ENCODE peak calls at places on chromosomes 1 and 21, in eight cellular contexts. N is AG10803, V is astrocyte of the spinal cord, M is K562, B is transverse colon, U is esophagus muscularis mucosa, L is fibroblast of mammary gland, G is OCI-LY7. A is an unnamed sample.

GRCh38 chr1:213960963-213961362 is 26.8 kb upstream of the PROX1 start:
- DNase-seq in N (no peak), V (no peak), M (no peak), B (no peak), U (no peak), L (no peak), G (no peak), A (no peak)

GRCh38 chr1:53381790-53382401 is 54.0 kb upstream of the LRP8 start:
- DNase-seq in N (peak; percentile 28), V (peak; percentile 68), M (no peak), B (no peak), U (no peak), L (peak; percentile 66), G (no peak), A (peak; percentile 37)

GRCh38 chr1:154179951-154180687 is 11.8 kb downstream of the TPM3 start:
- DNase-seq in N (no peak), V (no peak), M (no peak), B (peak; percentile 32), U (no peak), L (no peak), G (peak; percentile 78), A (no peak)

GRCh38 chr1:29209173-29209572 is 21.6 kb downstream of the MECR start:
- DNase-seq in N (peak; percentile 58), V (peak; percentile 15), M (no peak), B (no peak), U (no peak), L (peak; percentile 53), G (no peak), A (no peak)

GRCh38 chr1:18332626-18333025 is 148.1 kb upstream of the KLHDC7A start:
- DNase-seq in N (no peak), V (no peak), M (no peak), B (no peak), U (no peak), L (no peak), G (no peak), A (no peak)

GRCh38 chr1:20216574-20216973 is 30.3 kb upstream of the PLA2G2C start:
- DNase-seq in N (peak; percentile 7), V (peak; percentile 5), M (peak; percentile 51), B (peak; percentile 29), U (no peak), L (peak; percentile 40), G (peak; percentile 58), A (peak; percentile 9)

GRCh38 chr1:181661569-181661968 is 178.3 kb downstream of the CACNA1E start:
- DNase-seq in N (no peak), V (no peak), M (no peak), B (no peak), U (no peak), L (no peak), G (no peak), A (no peak)

GRCh38 chr21:36388835-36389234 is 3.6 kb downstream of the CHAF1B start:
- DNase-seq in N (peak; percentile 51), V (peak; percentile 49), M (no peak), B (no peak), U (no peak), L (no peak), G (no peak), A (peak; percentile 28)

GRCh38 chr1:212402876-212403275 is 11.8 kb downstream of the PACC1 start:
- DNase-seq in N (no peak), V (no peak), M (no peak), B (no peak), U (no peak), L (peak; percentile 3), G (no peak), A (no peak)

GRCh38 chr1:44664730-44665370 is 9.4 kb downstream of the TMEM53 start:
- DNase-seq in N (no peak), V (no peak), M (no peak), B (no peak), U (no peak), L (no peak), G (no peak), A (no peak)

GRCh38 chr21:35911412-35912191 is 148.7 kb downstream of the SETD4 start:
- DNase-seq in N (no peak), V (no peak), M (no peak), B (no peak), U (no peak), L (no peak), G (no peak), A (no peak)

GRCh38 chr21:35096959-35097358 is 47.9 kb upstream of the RUNX1 start:
- DNase-seq in N (no peak), V (no peak), M (no peak), B (no peak), U (no peak), L (peak; percentile 50), G (no peak), A (no peak)

GRCh38 chr1:193104496-193104905 is 713 bp downstream of the GLRX2 start:
- DNase-seq in N (peak; percentile 55), V (no peak), M (peak; percentile 49), B (peak; percentile 56), U (no peak), L (peak; percentile 52), G (peak; percentile 27), A (no peak)

GRCh38 chr21:39373634-39374033 is 24.7 kb upstream of the HMGN1 start:
- DNase-seq in N (peak; percentile 44), V (peak; percentile 38), M (no peak), B (no peak), U (no peak), L (peak; percentile 49), G (peak; percentile 79), A (peak; percentile 46)

GRCh38 chr1:204043680-204044079 is 29.2 kb upstream of the SOX13 start:
- DNase-seq in N (no peak), V (no peak), M (no peak), B (no peak), U (no peak), L (no peak), G (no peak), A (no peak)

GRCh38 chr1:233790662-233791371 is 113.7 kb upstream of the SLC35F3 start:
- DNase-seq in N (peak; percentile 67), V (peak; percentile 50), M (peak; percentile 81), B (peak; percentile 11), U (no peak), L (peak; percentile 64), G (peak; percentile 52), A (peak; percentile 71)

GRCh38 chr1:10495475-10495817 is 20.7 kb downstream of the PEX14 start:
- DNase-seq in N (no peak), V (no peak), M (no peak), B (no peak), U (no peak), L (no peak), G (no peak), A (no peak)

GRCh38 chr1:10497109-10497508 is 22.4 kb downstream of the PEX14 start:
- DNase-seq in N (no peak), V (no peak), M (no peak), B (no peak), U (no peak), L (no peak), G (no peak), A (no peak)

GRCh38 chr1:10494418-10494753 is 19.6 kb downstream of the PEX14 start:
- DNase-seq in N (no peak), V (no peak), M (no peak), B (no peak), U (no peak), L (no peak), G (no peak), A (no peak)

GRCh38 chr1:10495942-10496341 is 21.2 kb downstream of the PEX14 start:
- DNase-seq in N (no peak), V (no peak), M (no peak), B (no peak), U (no peak), L (no peak), G (no peak), A (no peak)

GRCh38 chr1:10494754-10495474 is 20.2 kb downstream of the PEX14 start:
- DNase-seq in N (peak; percentile 68), V (peak; percentile 52), M (peak; percentile 85), B (peak; percentile 84), U (peak; percentile 93), L (peak; percentile 52), G (peak; percentile 77), A (peak; percentile 71)
- H3K4me3 ChIP-seq in N (peak overlapping the region; percentile 35), V (no peak overlapping the region), M (no peak overlapping the region), B (no peak overlapping the region), U (peak overlapping the region; percentile 28), L (no peak overlapping the region), G (peak overlapping the region; percentile 46), A (peak overlapping the region; percentile 59)

GRCh38 chr1:32073387-32074229 is 869 bp downstream of the TMEM39B start:
- DNase-seq in N (no peak), V (no peak), M (no peak), B (no peak), U (no peak), L (no peak), G (no peak), A (no peak)

GRCh38 chr1:32071758-32072621 is 749 bp upstream of the TMEM39B start:
- DNase-seq in N (peak; percentile 49), V (peak; percentile 68), M (no peak), B (no peak), U (no peak), L (peak; percentile 77), G (peak; percentile 21), A (peak; percentile 52)

GRCh38 chr1:32068891-32069590 is 3.7 kb upstream of the TMEM39B start:
- DNase-seq in N (peak; percentile 79), V (peak; percentile 62), M (no peak), B (no peak), U (no peak), L (peak; percentile 66), G (no peak), A (peak; percentile 40)

GRCh38 chr1:32074841-32075240 is 2.1 kb downstream of the TMEM39B start:
- DNase-seq in N (no peak), V (no peak), M (no peak), B (no peak), U (no peak), L (no peak), G (no peak), A (no peak)

GRCh38 chr1:32072622-32073386 is at the start of gene TMEM39B:
- DNase-seq in N (peak; percentile 93), V (peak; percentile 99), M (peak; percentile 99), B (peak; percentile 95), U (peak; percentile 98), L (peak; percentile 91), G (peak; percentile 98), A (peak; percentile 93)
- TF ChIP-seq CTCF in N (peak; percentile 18), V (peak; percentile 34), M (peak; percentile 9), B (no peak), U (peak; percentile 26), L (no peak), G (no peak), A (peak; percentile 22)

GRCh38 chr1:236688705-236689104 is 2.4 kb downstream of the ACTN2 start:
- DNase-seq in N (no peak), V (no peak), M (no peak), B (no peak), U (no peak), L (no peak), G (no peak), A (no peak)
- H3K4me3 ChIP-seq in N (no peak overlapping the region), V (no peak overlapping the region), M (no peak overlapping the region), B (no peak overlapping the region), U (no peak overlapping the region), L (no peak overlapping the region), G (no peak overlapping the region), A (no peak overlapping the region)

DNA sequence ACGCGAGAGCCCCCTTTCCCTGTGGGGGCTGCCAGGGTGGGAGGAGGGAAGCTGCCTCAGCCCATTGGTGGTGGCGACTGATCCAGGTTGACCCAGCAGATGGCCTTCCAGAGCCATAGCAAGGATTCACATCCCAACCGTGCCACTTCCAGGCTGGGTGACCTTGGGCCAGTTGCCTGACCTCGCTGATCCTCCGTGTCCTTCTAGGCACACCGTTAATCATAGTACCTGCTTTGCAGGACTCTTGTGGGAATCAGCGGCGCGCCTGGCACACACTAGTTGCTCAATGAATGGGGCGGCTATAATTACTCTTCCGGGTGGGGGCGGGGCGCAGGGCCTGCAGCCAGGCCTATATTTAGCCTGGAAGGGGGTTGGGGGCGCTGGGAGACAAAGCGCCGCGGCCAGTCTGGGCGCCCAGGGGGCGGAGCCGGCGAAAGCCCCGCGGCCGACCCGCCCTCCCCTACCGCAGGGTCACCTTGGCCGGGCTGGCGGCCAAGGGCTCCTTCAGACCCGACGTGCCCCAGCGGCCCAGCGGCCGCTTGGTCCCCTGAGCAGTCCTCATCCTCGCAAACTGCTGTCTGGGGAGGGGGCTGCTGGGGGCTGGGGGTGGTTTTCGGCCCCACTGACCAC is 5.1 kb downstream of the HSPB7 start:
- DNase-seq in N (peak; percentile 87), V (peak; percentile 75), M (peak; percentile 95), B (peak; percentile 66), U (no peak), L (no peak), G (peak; percentile 34), A (peak; percentile 70)
- TF ChIP-seq CTCF in N (peak; percentile 20), V (no peak), M (peak; percentile 39), B (no peak), U (no peak), L (no peak), G (no peak), A (no peak)